ENCODE peak calls at places on chromosomes 4 and X, in seven cellular contexts. X, E, T, U, Y, R and M are unnamed samples.

GRCh38 chr4:68062501-68062900 is 67.2 kb downstream of the TMPRSS11F start:
- DNase-seq in X (no peak), E (no peak), T (no peak), U (no peak), Y (no peak), R (no peak), M (no peak)

GRCh38 chrX:154712781-154713391 is 38.0 kb downstream of the GAB3 start:
- DNase-seq in X (peak), E (no peak), T (no peak), U (peak), Y (no peak), R (no peak), M (peak)

GRCh38 chr4:15899511-15899910 is 39.0 kb downstream of the FGFBP1 start:
- DNase-seq in X (no peak), E (no peak), T (no peak), U (no peak), Y (no peak), R (no peak), M (no peak)

GRCh38 chrX:48102874-48103374 is 27.5 kb upstream of the SPACA5B start:
- DNase-seq in X (no peak), E (no peak), T (no peak), U (no peak), Y (no peak), R (no peak), M (no peak)

GRCh38 chrX:42934020-42934701 is 156.2 kb upstream of the PPP1R2C start:
- DNase-seq in X (no peak), E (no peak), T (no peak), U (no peak), Y (no peak), R (no peak), M (no peak)

GRCh38 chr4:89216866-89217265 is 90.7 kb downstream of the GPRIN3 start:
- DNase-seq in X (no peak), E (no peak), T (no peak), U (no peak), Y (no peak), R (no peak), M (no peak)

GRCh38 chrX:48480142-48480541 is 4.1 kb downstream of the FTSJ1 start:
- DNase-seq in X (no peak), E (no peak), T (no peak), U (no peak), Y (no peak), R (no peak), M (no peak)

GRCh38 chrX:51144828-51145442 is 187.7 kb upstream of the NUDT10 start:
- DNase-seq in X (peak), E (peak), T (peak), U (peak), Y (peak), R (peak), M (peak)

GRCh38 chr4:184310881-184311709 is 93.4 kb upstream of the ENPP6 start:
- DNase-seq in X (no peak), E (no peak), T (no peak), U (peak), Y (peak), R (no peak), M (no peak)

GRCh38 chr4:31995943-31996901 is 1276.1 kb downstream of the PCDH7 start:
- DNase-seq in X (no peak), E (peak), T (peak), U (no peak), Y (peak), R (peak), M (no peak)
- TF ChIP-seq CTCF in X (no peak), E (no peak), T (no peak), U (no peak), Y (peak), R (peak), M (no peak)

GRCh38 chrX:38163193-38163592 is 57.5 kb downstream of the SRPX start:
- DNase-seq in X (no peak), E (no peak), T (no peak), U (no peak), Y (no peak), R (no peak), M (no peak)

GRCh38 chrX:38165023-38165422 is 55.6 kb downstream of the SRPX start:
- DNase-seq in X (no peak), E (no peak), T (no peak), U (no peak), Y (no peak), R (no peak), M (no peak)

GRCh38 chrX:38170556-38170955 is 50.1 kb downstream of the SRPX start:
- DNase-seq in X (no peak), E (no peak), T (no peak), U (no peak), Y (no peak), R (no peak), M (no peak)

DNA sequence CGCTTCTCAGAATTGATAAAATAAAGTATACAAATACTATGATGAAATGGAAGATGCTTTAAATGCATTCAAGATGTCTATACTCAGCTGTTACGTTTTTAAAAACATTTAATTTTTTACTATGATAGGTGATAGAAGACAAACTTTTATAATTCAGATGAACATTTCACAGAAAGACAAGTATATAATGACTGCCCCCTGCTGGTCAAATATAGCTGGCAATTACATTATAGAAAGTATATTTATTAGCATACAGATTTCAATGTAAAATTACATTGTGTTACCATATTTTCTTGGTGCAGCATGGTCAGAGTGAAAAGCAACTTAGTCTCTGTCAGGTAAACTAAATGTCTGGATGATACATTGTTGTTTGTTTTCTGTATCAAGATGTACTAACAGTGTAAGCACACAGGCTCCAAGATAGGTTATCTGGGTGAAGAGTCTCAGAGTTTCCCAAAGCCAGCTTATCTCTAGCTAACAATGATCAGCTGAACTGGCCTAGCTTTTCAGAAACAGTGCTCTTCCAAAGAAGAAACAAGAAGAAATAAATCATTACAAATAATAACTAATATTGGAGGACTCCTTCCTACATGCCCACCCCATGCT is 54.1 kb downstream of the SRPX start:
- DNase-seq in X (peak), E (peak), T (no peak), U (peak), Y (no peak), R (no peak), M (peak)
- TF ChIP-seq CTCF in X (peak), E (peak), T (peak), U (peak), Y (peak), R (peak), M (peak)

GRCh38 chr4:154348657-154349056 is 142.9 kb downstream of the DCHS2 start:
- DNase-seq in X (no peak), E (no peak), T (no peak), U (no peak), Y (peak), R (no peak), M (no peak)
- TF ChIP-seq CTCF in X (peak), E (no peak), T (no peak), U (peak), Y (peak), R (no peak), M (no peak)

DNA sequence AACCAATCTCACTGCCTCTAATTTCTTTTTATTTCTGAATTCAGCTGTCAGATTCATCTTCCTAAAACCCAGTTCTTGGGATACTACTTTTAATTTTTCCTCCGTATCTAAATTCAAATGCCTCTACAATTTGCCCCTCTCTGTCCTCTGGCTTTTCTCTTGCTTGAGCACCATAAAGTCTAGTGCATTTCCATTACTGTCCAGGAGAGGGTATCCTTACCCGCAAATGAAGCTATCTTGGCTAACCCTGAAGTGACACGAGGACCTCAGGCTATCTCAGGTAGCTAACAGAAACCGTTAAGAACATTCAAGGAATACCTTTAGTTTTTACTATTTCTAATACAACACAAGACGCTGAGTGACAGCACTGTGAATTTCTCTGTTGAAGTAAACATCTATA is 49.4 kb upstream of the PRR32 start:
- DNase-seq in X (peak), E (no peak), T (peak), U (no peak), Y (no peak), R (no peak), M (peak)
- TF ChIP-seq CTCF in X (peak), E (peak), T (peak), U (peak), Y (peak), R (peak), M (peak)

DNA sequence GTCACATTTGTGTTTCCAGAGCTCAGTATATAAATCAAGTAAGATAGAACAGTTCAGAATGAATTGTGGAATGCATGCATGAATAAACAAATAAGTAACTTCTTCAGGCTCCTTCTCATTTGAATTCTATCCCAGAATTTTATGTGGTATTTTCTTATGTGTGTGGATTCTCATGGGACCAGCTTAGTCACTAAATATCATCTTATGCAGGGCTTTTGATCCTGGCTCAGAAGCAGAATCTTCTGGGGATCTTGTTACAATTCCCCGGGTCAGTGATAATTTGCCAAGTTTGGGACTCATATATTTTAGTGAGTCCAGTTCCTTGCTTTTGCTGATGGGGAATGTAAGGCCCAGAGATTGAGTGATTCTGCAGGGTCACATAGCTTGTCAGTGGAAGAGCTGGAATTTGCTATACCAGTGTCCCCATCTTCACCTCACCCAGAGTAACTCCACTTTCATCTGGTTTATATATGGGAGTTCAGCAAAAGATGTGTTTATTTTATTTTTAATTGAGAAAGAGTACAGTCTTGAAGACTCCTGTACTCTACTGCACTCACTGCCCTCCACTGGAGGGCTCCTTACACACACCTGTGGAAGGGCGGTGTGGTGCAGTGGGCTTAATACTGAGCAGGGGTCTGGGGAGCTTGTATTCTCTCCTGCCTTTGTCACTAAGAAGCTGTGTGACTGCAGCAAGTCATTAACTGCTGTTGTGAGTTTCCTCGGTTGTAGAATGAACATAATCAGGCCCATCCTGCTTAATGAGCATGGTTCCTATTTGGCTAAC is 198.2 kb upstream of the CXorf66 start:
- DNase-seq in X (no peak), E (no peak), T (no peak), U (peak), Y (no peak), R (no peak), M (no peak)
- TF ChIP-seq CTCF in X (no peak), E (no peak), T (no peak), U (no peak), Y (peak), R (no peak), M (no peak)

DNA sequence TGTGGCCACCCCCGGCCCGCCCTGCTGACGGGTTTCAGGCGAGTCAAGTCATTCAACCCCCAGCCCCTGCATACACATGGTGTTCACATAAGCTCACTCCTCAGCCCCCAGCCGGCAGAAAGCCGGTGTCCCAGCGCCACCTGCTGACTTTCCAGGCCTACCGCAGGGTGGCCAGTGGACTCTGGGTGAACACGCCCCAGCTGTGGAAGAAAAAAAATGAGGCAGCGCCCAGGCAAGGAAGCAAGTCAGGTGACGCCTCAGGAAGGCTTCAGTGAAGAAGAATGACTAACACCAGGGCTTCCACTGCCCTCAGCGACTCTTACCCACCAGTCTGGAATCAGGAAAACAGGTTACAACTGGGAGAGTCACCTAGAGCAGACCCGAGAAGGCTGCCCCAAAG is 15.8 kb downstream of the BCAP31 start:
- DNase-seq in X (peak), E (peak), T (peak), U (peak), Y (peak), R (peak), M (peak)
- TF ChIP-seq CTCF in X (peak), E (peak), T (peak), U (peak), Y (peak), R (peak), M (peak)

DNA sequence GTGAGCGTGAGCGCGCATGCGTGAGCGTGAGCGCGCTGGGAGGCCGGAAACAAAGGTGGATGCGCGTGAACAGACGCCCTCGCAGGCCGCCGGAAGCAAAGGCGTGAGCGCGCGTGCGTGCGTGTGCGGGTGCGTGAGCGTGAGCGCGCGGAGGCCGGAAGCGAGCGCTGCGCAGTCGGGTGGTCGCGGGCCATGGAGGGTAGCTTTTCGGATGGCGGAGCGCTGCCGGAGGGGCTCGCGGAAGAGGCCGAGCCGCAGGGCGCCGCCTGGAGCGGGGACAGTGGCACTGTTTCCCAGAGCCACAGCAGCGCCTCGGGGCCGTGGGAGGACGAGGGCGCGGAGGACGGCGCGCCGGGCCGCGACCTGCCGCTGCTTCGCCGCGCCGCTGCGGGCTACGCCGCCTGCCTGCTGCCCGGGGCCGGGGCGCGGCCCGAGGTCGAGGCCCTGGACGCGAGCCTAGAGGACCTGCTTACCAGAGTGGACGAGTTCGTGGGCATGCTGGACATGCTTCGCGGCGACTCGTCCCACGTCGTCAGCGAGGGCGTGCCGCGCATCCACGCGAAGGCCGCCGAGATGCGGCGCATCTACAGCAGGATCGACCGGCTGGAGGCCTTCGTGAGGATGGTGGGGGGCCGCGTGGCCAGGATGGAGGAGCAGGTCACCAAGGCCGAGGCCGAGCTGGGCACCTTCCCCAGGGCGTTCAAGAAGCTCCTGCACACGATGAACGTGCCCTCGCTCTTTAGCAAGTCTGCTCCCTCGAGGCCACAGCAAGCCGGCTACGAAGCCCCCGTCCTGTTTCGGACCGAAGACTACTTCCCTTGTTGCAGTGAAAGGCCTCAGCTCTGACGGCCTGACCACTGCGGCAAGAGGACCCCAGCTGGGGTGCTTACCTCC is at the start of gene BLOC1S4:
- DNase-seq in X (peak), E (peak), T (peak), U (peak), Y (peak), R (peak), M (peak)
- TF ChIP-seq CTCF in X (no peak), E (no peak), T (no peak), U (no peak), Y (peak), R (peak), M (no peak)

GRCh38 chr4:156476359-156476758 is 495.2 kb downstream of the PDGFC start:
- DNase-seq in X (peak), E (no peak), T (no peak), U (peak), Y (no peak), R (no peak), M (peak)

GRCh38 chr4:156472624-156473023 is 499.0 kb downstream of the PDGFC start:
- DNase-seq in X (no peak), E (no peak), T (no peak), U (no peak), Y (no peak), R (no peak), M (no peak)

GRCh38 chr4:156473175-156473574 is 498.4 kb downstream of the PDGFC start:
- DNase-seq in X (no peak), E (no peak), T (no peak), U (peak), Y (no peak), R (no peak), M (no peak)

DNA sequence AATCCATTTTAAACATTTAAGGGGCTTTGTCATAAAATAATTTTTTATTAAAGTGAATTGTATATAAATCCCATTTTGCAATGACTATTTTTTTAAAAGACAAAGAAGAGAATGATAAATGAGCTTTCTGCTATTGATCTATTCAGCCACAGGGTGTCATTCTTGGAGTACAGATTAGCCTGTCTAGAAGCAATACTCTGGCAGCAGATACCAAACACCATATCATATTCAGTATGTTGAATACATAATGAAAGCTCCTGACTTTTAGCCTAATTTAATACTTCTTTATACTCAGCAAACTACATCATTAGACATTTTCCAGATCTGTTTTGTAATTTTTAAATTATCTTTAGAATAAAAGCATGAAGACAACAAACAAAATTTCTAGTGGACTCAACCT is 496.3 kb downstream of the PDGFC start:
- DNase-seq in X (peak), E (no peak), T (peak), U (peak), Y (no peak), R (no peak), M (peak)
- TF ChIP-seq CTCF in X (peak), E (no peak), T (no peak), U (peak), Y (peak), R (peak), M (peak)

GRCh38 chr4:169492436-169493163 is 119.8 kb downstream of the NEK1 start:
- DNase-seq in X (peak), E (peak), T (peak), U (peak), Y (peak), R (no peak), M (peak)

GRCh38 chr4:169491211-169491610 is 121.2 kb downstream of the NEK1 start:
- DNase-seq in X (no peak), E (no peak), T (no peak), U (no peak), Y (no peak), R (no peak), M (no peak)

GRCh38 chr4:169493164-169493524 is 119.2 kb downstream of the NEK1 start:
- DNase-seq in X (no peak), E (no peak), T (no peak), U (no peak), Y (no peak), R (no peak), M (no peak)
- TF ChIP-seq CTCF in X (no peak), E (no peak), T (peak), U (no peak), Y (no peak), R (no peak), M (no peak)